ENCODE peak calls at places on chromosomes 5 and 9, in four cellular contexts. Q is colonic mucosa, P is heart right ventricle, H is transverse colon. L is an unnamed sample.

GRCh38 chr9:93580654-93581380 is 4.4 kb downstream of the PHF2 start:
- DNase-seq in Q (no peak), H (no peak), P (no peak), L (peak)

GRCh38 chr5:36985387-36985786 is 108.8 kb downstream of the NIPBL start:
- DNase-seq in P (no peak), H (no peak), Q (no peak), L (no peak)

GRCh38 chr9:117180896-117181456 is 233.9 kb downstream of the ASTN2 start:
- DNase-seq in Q (no peak), H (no peak), P (no peak), L (no peak)

GRCh38 chr5:68279960-68280359 is 64.4 kb downstream of the PIK3R1 start:
- DNase-seq in Q (no peak), H (no peak), P (no peak), L (no peak)

GRCh38 chr9:136079211-136079915 is 15.7 kb downstream of the NACC2 start:
- DNase-seq in H (no peak), Q (no peak), P (peak), L (no peak)

GRCh38 chr9:134655101-134655500 is 13.5 kb downstream of the COL5A1 start:
- DNase-seq in P (no peak), H (no peak), Q (no peak), L (no peak)

GRCh38 chr5:151026674-151027073 is 6.3 kb downstream of the GPX3 start:
- DNase-seq in H (no peak), Q (no peak), P (no peak), L (no peak)

GRCh38 chr5:148455055-148455675 is 71.4 kb downstream of the FBXO38 start:
- DNase-seq in Q (no peak), H (no peak), P (no peak), L (no peak)

GRCh38 chr5:118253401-118254061 is 734.8 kb downstream of the DTWD2 start:
- DNase-seq in P (no peak), Q (no peak), H (no peak), L (no peak)

GRCh38 chr5:135356522-135357318 is 42.3 kb downstream of the MACROH2A1 start:
- DNase-seq in Q (peak), P (peak), H (peak), L (no peak)

GRCh38 chr9:6955251-6955921 is 197.6 kb downstream of the KDM4C start:
- DNase-seq in H (no peak), Q (no peak), P (no peak), L (no peak)

GRCh38 chr5:98218838-98219237 is 554.6 kb upstream of the RGMB start:
- DNase-seq in P (no peak), H (no peak), Q (no peak), L (no peak)

GRCh38 chr9:121267689-121268597 is at the start of gene GSN:
- DNase-seq in Q (peak), P (peak), H (peak), L (peak)

GRCh38 chr5:139811076-139811607 is 15.5 kb downstream of the PSD2 start:
- DNase-seq in H (no peak), Q (no peak), P (no peak), L (no peak)

GRCh38 chr5:170941788-170942187 is 80.0 kb downstream of the RANBP17 start:
- DNase-seq in H (no peak), Q (no peak), P (no peak), L (no peak)

GRCh38 chr9:2459756-2460155 is 161.8 kb upstream of the VLDLR start:
- DNase-seq in Q (no peak), P (no peak), H (no peak), L (no peak)

GRCh38 chr5:175894251-175894650 is 22.9 kb downstream of the CPLX2 start:
- DNase-seq in P (no peak), Q (no peak), H (no peak), L (no peak)

GRCh38 chr9:127021664-127022337 is 100.6 kb downstream of the ANGPTL2 start:
- DNase-seq in Q (peak), P (peak), H (peak), L (peak)

GRCh38 chr9:89687848-89688247 is 83.0 kb downstream of the GADD45G start:
- DNase-seq in P (no peak), Q (no peak), H (no peak), L (no peak)

GRCh38 chr5:128711216-128711615 is 173.2 kb upstream of the FBN2 start:
- DNase-seq in H (no peak), Q (no peak), P (no peak), L (no peak)

GRCh38 chr9:135724186-135724797 is 22.3 kb downstream of the KCNT1 start:
- DNase-seq in Q (no peak), H (no peak), P (no peak), L (no peak)

GRCh38 chr5:139690385-139691274 is 42.5 kb downstream of the CXXC5 start:
- DNase-seq in H (no peak), P (no peak), Q (peak), L (no peak)

GRCh38 chr5:34927785-34928184 is 1.6 kb upstream of the DNAJC21 start:
- DNase-seq in P (no peak), H (no peak), Q (no peak), L (no peak)

GRCh38 chr9:133238272-133238850 is 29.3 kb upstream of the OBP2B start:
- DNase-seq in Q (peak), H (peak), P (peak), L (peak)

GRCh38 chr9:36005891-36006290 is 30.8 kb upstream of the RECK start:
- DNase-seq in Q (no peak), P (no peak), H (no peak), L (no peak)

GRCh38 chr9:39588056-39588814 is 232.8 kb downstream of the SPATA31A1 start:
- DNase-seq in Q (no peak), P (no peak), H (no peak), L (no peak)

GRCh38 chr5:14268236-14268701 is 125.1 kb downstream of the TRIO start:
- DNase-seq in H (no peak), Q (no peak), P (no peak), L (no peak)

GRCh38 chr5:37272564-37272963 is 23.4 kb upstream of the CPLANE1 start:
- DNase-seq in P (no peak), Q (no peak), H (peak), L (no peak)

GRCh38 chr5:127586811-127587210 is 62.1 kb upstream of the CTXN3 start:
- DNase-seq in Q (no peak), H (no peak), P (no peak), L (no peak)

DNA sequence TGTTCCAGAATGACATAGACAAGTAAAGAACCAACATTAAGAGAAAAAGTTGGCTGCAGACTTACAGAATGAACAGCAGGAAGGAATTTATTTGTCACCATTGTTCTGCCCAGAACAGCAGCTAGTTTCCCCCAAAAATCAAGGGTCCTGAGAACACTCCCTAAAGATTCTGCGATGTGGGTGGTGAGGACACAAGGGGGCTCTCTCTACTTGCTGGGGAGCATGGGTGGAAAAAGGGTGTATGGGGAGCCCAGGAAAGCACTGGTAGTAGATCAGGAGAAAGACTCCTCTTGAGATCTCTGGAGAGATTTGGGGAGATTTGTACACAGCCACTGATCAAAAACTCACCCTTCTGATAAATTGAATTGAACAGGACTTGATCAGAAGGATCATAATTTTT is 316.5 kb downstream of the KCTD16 start:
- DNase-seq in P (no peak), Q (no peak), H (no peak), L (no peak)
- TF ChIP-seq CTCF in P (no peak), Q (no peak), H (no peak), L (no peak)

GRCh38 chr9:87113892-87114291 is 166.6 kb upstream of the GAS1 start:
- DNase-seq in H (no peak), P (no peak), Q (no peak), L (no peak)
- TF ChIP-seq CTCF in H (no peak), P (no peak), Q (no peak), L (no peak)

GRCh38 chr9:304106-304505 is 89.4 kb downstream of the DOCK8 start:
- DNase-seq in P (no peak), Q (no peak), H (no peak), L (no peak)

GRCh38 chr9:304519-305185 is 90.0 kb downstream of the DOCK8 start:
- DNase-seq in H (no peak), P (no peak), Q (no peak), L (no peak)

GRCh38 chr9:303502-303901 is 88.8 kb downstream of the DOCK8 start:
- DNase-seq in P (no peak), H (no peak), Q (no peak), L (no peak)

GRCh38 chr9:311837-312236 is 97.2 kb downstream of the DOCK8 start:
- DNase-seq in P (no peak), Q (no peak), H (no peak), L (no peak)

DNA sequence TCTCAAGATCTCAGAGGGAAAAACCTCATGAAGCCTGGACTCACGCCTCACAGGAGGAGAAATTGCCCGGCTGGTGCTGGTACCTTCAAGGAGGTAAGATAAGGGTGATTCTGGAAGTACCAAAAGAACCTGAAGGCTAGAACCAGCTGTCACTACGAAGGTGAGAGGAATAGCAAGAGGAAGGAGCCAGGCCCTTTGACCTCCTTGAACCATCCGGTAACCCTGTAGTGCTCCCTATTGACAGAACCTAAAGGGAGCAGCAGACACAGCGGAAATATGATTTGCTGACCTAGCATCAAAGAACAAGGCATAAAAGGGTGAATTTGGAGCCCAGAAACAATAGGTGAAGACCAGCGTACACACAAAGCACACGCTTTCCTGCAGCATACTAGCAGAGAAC is 92.2 kb downstream of the DOCK8 start:
- DNase-seq in Q (peak), H (peak), P (no peak), L (no peak)
- TF ChIP-seq CTCF in Q (no peak), H (peak), P (no peak), L (no peak)

GRCh38 chr5:108060340-108060739 is 321.6 kb downstream of the FBXL17 start:
- DNase-seq in P (no peak), Q (no peak), H (no peak), L (no peak)
- TF ChIP-seq CTCF in P (no peak), Q (no peak), H (no peak), L (no peak)

DNA sequence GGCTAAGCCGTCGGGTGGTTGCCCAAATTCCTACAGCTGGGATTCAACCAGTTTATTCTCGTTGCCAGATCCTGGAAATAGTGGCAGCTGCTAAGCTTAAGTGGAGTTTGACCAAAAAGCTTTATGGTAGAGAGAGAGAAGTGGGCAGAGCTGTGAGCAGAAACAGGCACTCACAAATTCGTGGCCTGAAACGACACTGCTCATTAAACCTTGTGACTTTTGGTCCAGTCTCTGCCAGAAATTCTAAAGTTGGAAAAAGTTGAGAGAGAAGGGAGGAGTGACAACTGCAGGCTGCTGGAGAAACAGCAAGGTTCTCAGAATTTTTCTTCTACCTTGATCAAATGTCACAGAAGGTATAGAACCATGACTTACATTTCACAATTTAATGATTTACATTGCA is 131.5 kb downstream of the MTX3 start:
- DNase-seq in Q (no peak), P (no peak), H (no peak), L (no peak)
- TF ChIP-seq CTCF in Q (no peak), P (no peak), H (no peak), L (no peak)

DNA sequence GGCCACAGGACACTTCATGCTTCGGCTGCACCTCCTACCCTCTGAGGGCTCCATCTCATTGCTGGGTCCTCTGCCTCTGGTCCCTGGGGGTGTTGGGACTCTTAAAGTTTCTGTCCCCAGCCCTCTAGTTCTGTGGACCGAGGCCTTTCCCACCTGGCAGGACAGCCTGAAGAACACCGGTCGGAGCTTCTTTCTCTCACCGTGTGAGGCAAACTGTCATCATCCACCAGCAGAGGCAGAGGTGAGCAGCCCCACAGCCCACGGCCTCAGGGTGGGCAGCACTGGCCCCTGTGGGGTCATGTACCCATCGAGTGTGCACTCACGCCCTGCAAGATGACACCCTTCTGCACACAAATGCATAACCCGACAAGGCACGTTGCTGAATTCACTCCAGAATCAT is 49.9 kb downstream of the IRX2 start:
- DNase-seq in H (no peak), P (no peak), Q (no peak), L (no peak)
- TF ChIP-seq CTCF in H (no peak), P (no peak), Q (no peak), L (no peak)

DNA sequence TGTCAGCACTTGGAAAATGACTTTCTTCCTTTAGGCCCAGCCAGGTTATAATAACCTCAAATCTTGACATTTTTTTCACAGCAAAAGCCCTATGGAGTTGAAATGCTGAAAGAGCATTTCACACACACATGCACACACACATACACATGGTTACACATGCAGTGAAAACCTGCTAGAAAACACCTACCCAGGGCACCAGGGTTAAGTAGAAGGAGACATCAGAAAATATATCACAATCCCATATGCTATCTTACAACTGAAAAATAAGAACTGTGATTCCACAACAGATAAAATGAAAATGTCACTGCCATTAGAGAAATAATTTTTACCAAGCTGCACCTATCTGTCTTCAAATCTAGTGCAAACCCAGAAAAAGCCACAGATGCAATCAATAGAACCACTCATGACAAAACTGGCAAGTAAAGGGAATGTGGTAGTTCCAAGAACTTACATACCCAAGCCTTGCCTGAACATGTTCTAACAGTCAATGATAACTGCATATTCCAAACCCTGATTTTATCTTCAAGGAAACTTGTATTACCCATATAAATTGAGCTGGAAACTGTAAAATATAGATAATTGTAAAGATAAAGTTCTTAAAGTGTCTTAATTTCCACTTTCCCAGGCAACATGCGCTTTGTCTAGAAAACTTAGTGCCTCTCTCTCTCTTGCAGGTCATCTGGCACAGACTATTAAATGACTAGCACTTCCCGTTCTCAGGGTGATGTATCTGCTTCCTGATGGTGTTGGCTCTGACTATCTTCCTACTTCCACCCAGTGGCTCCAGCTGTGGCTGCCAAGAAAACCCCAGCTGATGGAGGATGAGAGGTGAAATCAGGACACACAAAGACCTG is 250.2 kb upstream of the PTGER4 start:
- DNase-seq in H (no peak), P (peak), Q (no peak), L (no peak)
- TF ChIP-seq CTCF in H (no peak), P (no peak), Q (no peak), L (no peak)